ENCODE peak calls at places on chromosomes 3 and 15, in seven cellular contexts. E is HEK293T; V is stimulated activated naive CD8-positive, alpha-beta T cell treated with anti-CD3 and anti-CD28 coated beads, Interleukin-15, Interleukin-2, amounts not matched to agents 100 U/mL and 50 U/mL, for 24 hours; I is NAMALWA; T is EL; X is head of caudate nucleus; N is non-pigmented ciliary epithelial cell. J is an unnamed sample.

GRCh38 chr15:47422901-47423300 is 294.4 kb upstream of the SEMA6D start:
- DNase-seq in E (no peak), V (no peak), I (no peak), T (no peak), X (no peak), N (no peak), J (no peak)

GRCh38 chr3:66224220-66224619 is 3.4 kb downstream of the SLC25A26 start:
- DNase-seq in E (no peak), V (peak; percentile 18), I (no peak), T (no peak), X (no peak), N (no peak), J (no peak)

GRCh38 chr3:138675393-138675792 is 66.8 kb downstream of the FAIM start:
- DNase-seq in E (no peak), V (no peak), I (no peak), T (peak; percentile 3), X (no peak), N (no peak), J (no peak)

GRCh38 chr3:192916455-192917257 is 1.0 kb downstream of the MB21D2 start:
- DNase-seq in E (peak; percentile 33), V (peak; percentile 37), I (no peak), T (peak; percentile 79), X (peak; percentile 82), N (no peak), J (no peak)

GRCh38 chr3:32431481-32431880 is 39.8 kb downstream of the CMTM7 start:
- DNase-seq in E (no peak), V (no peak), I (no peak), T (no peak), X (no peak), N (no peak), J (no peak)

GRCh38 chr3:194121881-194122280 is 14.1 kb upstream of the HES1 start:
- DNase-seq in E (no peak), V (no peak), I (no peak), T (peak; percentile 32), X (no peak), N (no peak), J (no peak)

GRCh38 chr15:85411992-85412538 is 31.7 kb downstream of the AKAP13 start:
- DNase-seq in E (no peak), V (no peak), I (peak; percentile 52), T (peak; percentile 46), X (no peak), N (no peak), J (no peak)

GRCh38 chr3:56468184-56469106 is at the start of gene ERC2:
- DNase-seq in E (peak; percentile 86), V (no peak), I (no peak), T (peak; percentile 55), X (peak; percentile 82), N (no peak), J (peak; percentile 5)

GRCh38 chr3:186209810-186210752 is 101.2 kb upstream of the ETV5 start:
- DNase-seq in E (no peak), V (peak; percentile 23), I (peak; percentile 60), T (peak; percentile 68), X (peak; percentile 93), N (peak; percentile 26), J (peak; percentile 48)

GRCh38 chr3:170634663-170635096 is 48.8 kb upstream of the SLC7A14 start:
- DNase-seq in E (no peak), V (no peak), I (peak; percentile 28), T (no peak), X (no peak), N (no peak), J (no peak)

GRCh38 chr15:87589134-87589533 is 667.4 kb downstream of the NTRK3 start:
- DNase-seq in E (no peak), V (no peak), I (no peak), T (no peak), X (no peak), N (no peak), J (no peak)

GRCh38 chr3:115784739-115785571 is 161.6 kb downstream of the GAP43 start:
- DNase-seq in E (no peak), V (no peak), I (no peak), T (peak; percentile 88), X (peak; percentile 37), N (peak; percentile 52), J (no peak)

GRCh38 chr3:20462723-20463122 is 276.7 kb upstream of the SGO1 start:
- DNase-seq in E (no peak), V (no peak), I (no peak), T (no peak), X (no peak), N (no peak), J (no peak)

GRCh38 chr15:70430029-70430428 is 332.3 kb upstream of the TLE3 start:
- DNase-seq in E (no peak), V (no peak), I (no peak), T (peak; percentile 38), X (no peak), N (peak; percentile 22), J (no peak)

GRCh38 chr3:127801914-127802313 is 20.4 kb downstream of the MGLL start:
- DNase-seq in E (no peak), V (no peak), I (no peak), T (no peak), X (no peak), N (no peak), J (no peak)

GRCh38 chr3:66428733-66429132 is 72.1 kb downstream of the LRIG1 start:
- DNase-seq in E (no peak), V (no peak), I (no peak), T (peak; percentile 98), X (no peak), N (peak; percentile 97), J (no peak)

GRCh38 chr3:20326537-20326936 is 140.5 kb upstream of the SGO1 start:
- DNase-seq in E (no peak), V (no peak), I (no peak), T (peak; percentile 24), X (no peak), N (no peak), J (no peak)

GRCh38 chr3:14533457-14533958 is 6.6 kb downstream of the GRIP2 start:
- DNase-seq in E (no peak), V (no peak), I (no peak), T (no peak), X (no peak), N (no peak), J (no peak)

GRCh38 chr15:69253156-69253555 is 45.6 kb upstream of the PAQR5 start:
- DNase-seq in E (no peak), V (no peak), I (no peak), T (peak; percentile 92), X (peak; percentile 46), N (peak; percentile 67), J (no peak)

GRCh38 chr3:163924600-163924999 is 1153.7 kb downstream of the SI start:
- DNase-seq in E (no peak), V (no peak), I (peak; percentile 58), T (no peak), X (no peak), N (no peak), J (no peak)

GRCh38 chr3:194575484-194576210 is 57.6 kb downstream of the TMEM44 start:
- DNase-seq in E (no peak), V (no peak), I (no peak), T (peak; percentile 74), X (no peak), N (no peak), J (peak; percentile 23)

GRCh38 chr3:184241447-184242296 is 7.1 kb downstream of the ALG3 start:
- DNase-seq in E (no peak), V (no peak), I (peak; percentile 56), T (peak; percentile 11), X (no peak), N (no peak), J (peak; percentile 81)

GRCh38 chr15:101099183-101099582 is 152.7 kb downstream of the CHSY1 start:
- DNase-seq in E (no peak), V (no peak), I (no peak), T (no peak), X (no peak), N (no peak), J (no peak)

GRCh38 chr3:14822875-14823807 is 4.4 kb downstream of the FGD5 start:
- DNase-seq in E (no peak), V (no peak), I (no peak), T (no peak), X (no peak), N (no peak), J (no peak)

GRCh38 chr3:110743202-110743601 is 328.4 kb upstream of the NECTIN3 start:
- DNase-seq in E (no peak), V (no peak), I (no peak), T (no peak), X (no peak), N (no peak), J (no peak)

GRCh38 chr15:62624541-62625399 is 417.8 kb upstream of the TPM1 start:
- DNase-seq in E (no peak), V (no peak), I (peak; percentile 2), T (peak; percentile 64), X (no peak), N (peak; percentile 42), J (no peak)

GRCh38 chr15:35674873-35675781 is 129.2 kb upstream of the DPH6 start:
- DNase-seq in E (no peak), V (no peak), I (no peak), T (peak; percentile 28), X (no peak), N (no peak), J (peak; percentile 24)

GRCh38 chr3:89851974-89852621 is 744.7 kb downstream of the EPHA3 start:
- DNase-seq in E (peak; percentile 74), V (no peak), I (peak; percentile 36), T (no peak), X (peak; percentile 62), N (no peak), J (no peak)

GRCh38 chr3:123655400-123655799 is 70.5 kb upstream of the HACD2 start:
- DNase-seq in E (no peak), V (no peak), I (no peak), T (no peak), X (no peak), N (no peak), J (no peak)

GRCh38 chr15:70327328-70328136 is 229.8 kb upstream of the TLE3 start:
- DNase-seq in E (no peak), V (no peak), I (no peak), T (peak; percentile 74), X (no peak), N (peak; percentile 75), J (no peak)

J was measured in K562.